ENCODE peak calls at places on chromosomes 13 and 19, in eight cellular contexts. P, U, M, Y, E, Q, D and G are unnamed samples.

GRCh38 chr19:2354670-2355069 is 5.4 kb upstream of the TMPRSS9 start:
- DNase-seq in P (no peak), U (no peak), M (no peak), Y (no peak), E (no peak), Q (no peak), D (no peak), G (no peak)

GRCh38 chr19:36916991-36917390 is 859 bp downstream of the ZNF568 start:
- DNase-seq in P (no peak), U (no peak), M (no peak), Y (no peak), E (no peak), Q (no peak), D (no peak), G (no peak)

GRCh38 chr19:51398096-51398704 is 7.8 kb upstream of the C19orf84 start:
- DNase-seq in P (no peak), U (no peak), M (no peak), Y (no peak), E (peak; percentile 59), Q (no peak), D (no peak), G (no peak)

GRCh38 chr19:41958367-41959055 is 610 bp downstream of the RABAC1 start:
- DNase-seq in P (peak; percentile 66), U (peak; percentile 92), M (peak; percentile 93), Y (peak; percentile 80), E (peak; percentile 60), Q (peak; percentile 91), D (peak; percentile 97), G (peak; percentile 83)

GRCh38 chr13:43127103-43127817 is 103.9 kb downstream of the DNAJC15 start:
- DNase-seq in P (no peak), U (no peak), M (no peak), Y (no peak), E (no peak), Q (no peak), D (no peak), G (no peak)

GRCh38 chr13:106865706-106866288 is 297.9 kb upstream of the ARGLU1 start:
- DNase-seq in P (no peak), U (no peak), M (no peak), Y (no peak), E (no peak), Q (no peak), D (no peak), G (no peak)

GRCh38 chr19:23991170-23991569 is 76.5 kb downstream of the ZNF726 start:
- DNase-seq in P (no peak), U (no peak), M (peak; percentile 83), Y (no peak), E (peak; percentile 98), Q (no peak), D (no peak), G (no peak)

GRCh38 chr13:80823472-80823871 is 482.5 kb upstream of the SPRY2 start:
- DNase-seq in P (no peak), U (no peak), M (no peak), Y (no peak), E (no peak), Q (no peak), D (no peak), G (no peak)

GRCh38 chr19:34991542-34992333 is 8.4 kb upstream of the GRAMD1A start:
- DNase-seq in P (no peak), U (no peak), M (no peak), Y (no peak), E (no peak), Q (no peak), D (no peak), G (peak; percentile 1)

GRCh38 chr19:47411101-47411500 is 8.2 kb downstream of the MEIS3 start:
- DNase-seq in P (no peak), U (no peak), M (no peak), Y (no peak), E (no peak), Q (no peak), D (no peak), G (no peak)

GRCh38 chr13:28138756-28139470 is 568 bp downstream of the PAN3 start:
- DNase-seq in P (peak; percentile 36), U (peak; percentile 88), M (peak; percentile 77), Y (peak; percentile 85), E (peak; percentile 74), Q (peak; percentile 91), D (peak; percentile 91), G (peak; percentile 87)

GRCh38 chr19:45250216-45250831 is 747 bp upstream of the MARK4 start:
- DNase-seq in P (no peak), U (no peak), M (no peak), Y (no peak), E (no peak), Q (no peak), D (no peak), G (no peak)

GRCh38 chr19:4044927-4045557 is 21.7 kb downstream of the ZBTB7A start:
- DNase-seq in P (no peak), U (no peak), M (no peak), Y (no peak), E (no peak), Q (no peak), D (no peak), G (no peak)

GRCh38 chr19:18020212-18021067 is 12.5 kb downstream of the ARRDC2 start:
- DNase-seq in P (peak; percentile 77), U (peak; percentile 93), M (peak; percentile 95), Y (peak; percentile 70), E (no peak), Q (peak; percentile 95), D (peak; percentile 69), G (peak; percentile 94)

GRCh38 chr13:40640845-40641458 is 25.5 kb downstream of the FOXO1 start:
- DNase-seq in P (no peak), U (no peak), M (no peak), Y (no peak), E (peak; percentile 37), Q (no peak), D (no peak), G (no peak)

GRCh38 chr13:49272296-49272695 is 24.6 kb downstream of the CDADC1 start:
- DNase-seq in P (no peak), U (no peak), M (no peak), Y (no peak), E (no peak), Q (no peak), D (no peak), G (no peak)

GRCh38 chr13:113393572-113394503 is 29.9 kb upstream of the GRTP1 start:
- DNase-seq in P (no peak), U (peak; percentile 87), M (peak; percentile 88), Y (peak; percentile 73), E (peak; percentile 77), Q (peak; percentile 92), D (peak; percentile 78), G (peak; percentile 85)

GRCh38 chr19:42122691-42123607 is 9.3 kb downstream of the POU2F2 start:
- DNase-seq in P (no peak), U (no peak), M (no peak), Y (no peak), E (no peak), Q (no peak), D (no peak), G (no peak)

GRCh38 chr13:95276119-95276505 is 25.1 kb downstream of the ABCC4 start:
- DNase-seq in P (no peak), U (no peak), M (no peak), Y (no peak), E (no peak), Q (no peak), D (no peak), G (no peak)

GRCh38 chr13:79271616-79272015 is 134.4 kb downstream of the RBM26 start:
- DNase-seq in P (no peak), U (no peak), M (no peak), Y (no peak), E (no peak), Q (no peak), D (no peak), G (no peak)

GRCh38 chr13:34025746-34026145 is 207.8 kb downstream of the RFC3 start:
- DNase-seq in P (no peak), U (no peak), M (no peak), Y (peak; percentile 66), E (peak; percentile 76), Q (no peak), D (no peak), G (no peak)

GRCh38 chr19:7738023-7738422 is 6.1 kb upstream of the CLEC4G start:
- DNase-seq in P (no peak), U (no peak), M (no peak), Y (no peak), E (no peak), Q (no peak), D (no peak), G (no peak)
- H3K27me3 ChIP-seq in P (no peaks in the 10 kb centered on the region), U (no peaks in the 10 kb centered on the region), M (no peaks in the 10 kb centered on the region), Y (peaks cover 5% of the 10 kb centered on the region), E (peaks cover 51% of the 10 kb centered on the region), Q (peaks cover 5% of the 10 kb centered on the region), D (no peaks in the 10 kb centered on the region), G (no peaks in the 10 kb centered on the region)

GRCh38 chr19:7395793-7396192 is 47.1 kb downstream of the ARHGEF18 start:
- DNase-seq in P (no peak), U (no peak), M (no peak), Y (no peak), E (peak; percentile 33), Q (no peak), D (peak; percentile 29), G (no peak)
- H3K4me1 ChIP-seq in P (no peaks in the 10 kb centered on the region), U (no peaks in the 10 kb centered on the region), M (peaks cover 38% of the 10 kb centered on the region), Y (peaks cover 39% of the 10 kb centered on the region), E (peaks cover 50% of the 10 kb centered on the region), Q (peaks cover 34% of the 10 kb centered on the region), D (no peaks in the 10 kb centered on the region), G (peaks cover 27% of the 10 kb centered on the region)

DNA sequence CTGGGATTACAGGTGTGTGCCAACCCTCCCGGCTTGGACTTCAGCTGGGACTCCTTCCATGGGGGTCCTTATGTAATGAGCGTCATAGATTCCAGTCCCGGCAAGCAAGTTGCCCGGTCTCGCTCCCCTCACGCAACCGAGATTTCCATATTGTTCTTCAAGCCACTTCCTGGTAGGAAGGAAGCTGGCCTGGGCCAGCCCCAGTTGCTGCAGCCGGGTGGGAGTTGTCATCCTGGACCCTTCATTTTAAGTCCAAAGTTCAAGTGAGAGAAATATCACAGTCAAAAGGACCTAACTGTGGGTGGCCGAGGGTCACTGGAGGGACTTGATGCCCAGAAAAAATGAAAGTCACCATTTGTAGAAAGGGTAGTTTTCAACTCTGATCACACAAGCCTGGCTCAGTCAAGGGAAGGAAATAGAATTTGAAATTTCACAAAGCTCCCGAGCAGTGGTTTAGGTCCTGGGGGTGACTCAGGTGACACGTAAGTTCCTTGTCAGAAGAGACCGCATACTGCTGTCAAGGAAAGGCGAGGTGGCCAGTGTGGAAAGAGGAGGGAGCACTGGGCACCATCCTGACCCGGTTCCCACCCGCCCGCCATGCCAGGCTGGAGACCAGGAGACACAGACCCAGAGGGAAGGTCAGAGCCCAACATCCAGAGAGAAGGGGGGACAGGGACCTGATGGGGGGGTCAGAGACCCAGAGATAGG is 5.3 kb downstream of the FGF21 start:
- DNase-seq in P (no peak), U (no peak), M (no peak), Y (no peak), E (peak; percentile 61), Q (no peak), D (no peak), G (no peak)
- H3K27me3 ChIP-seq in P (no peaks in the 10 kb centered on the region), U (no peaks in the 10 kb centered on the region), M (no peaks in the 10 kb centered on the region), Y (peaks cover 34% of the 10 kb centered on the region), E (no peaks in the 10 kb centered on the region), Q (no peaks in the 10 kb centered on the region), D (no peaks in the 10 kb centered on the region), G (peaks cover 47% of the 10 kb centered on the region)

GRCh38 chr13:27101289-27101688 is 70.3 kb downstream of the USP12 start:
- DNase-seq in P (no peak), U (no peak), M (no peak), Y (no peak), E (no peak), Q (no peak), D (no peak), G (no peak)

GRCh38 chr13:27101847-27102246 is 69.8 kb downstream of the USP12 start:
- DNase-seq in P (no peak), U (no peak), M (no peak), Y (no peak), E (no peak), Q (no peak), D (no peak), G (no peak)

GRCh38 chr13:27097691-27098090 is 73.9 kb downstream of the USP12 start:
- DNase-seq in P (no peak), U (no peak), M (no peak), Y (no peak), E (no peak), Q (no peak), D (no peak), G (no peak)
- H3K4me1 ChIP-seq in P (no peaks in the 10 kb centered on the region), U (no peaks in the 10 kb centered on the region), M (no peaks in the 10 kb centered on the region), Y (no peaks in the 10 kb centered on the region), E (no peaks in the 10 kb centered on the region), Q (peaks cover 8% of the 10 kb centered on the region), D (no peaks in the 10 kb centered on the region), G (no peaks in the 10 kb centered on the region)